ENCODE peak calls at places on chromosomes 2 and 18, in nine cellular contexts. F, U, R, T, X, C, M, J and O are unnamed samples.

GRCh38 chr2:59680863-59681262 is 872.6 kb downstream of the BCL11A start:
- DNase-seq in F (peak), U (no peak), R (no peak), T (no peak), X (no peak), C (no peak), M (no peak), J (no peak), O (no peak)

GRCh38 chr2:125870746-125871145 is 785.2 kb upstream of the GYPC start:
- DNase-seq in F (no peak), U (no peak), R (no peak), T (no peak), X (no peak), C (no peak), M (no peak), J (no peak), O (no peak)

GRCh38 chr2:28608061-28608828 is 112.4 kb downstream of the PLB1 start:
- DNase-seq in F (no peak), U (no peak), R (no peak), T (no peak), X (no peak), C (no peak), M (no peak), J (no peak), O (no peak)

GRCh38 chr2:12506846-12507245 is 209.9 kb upstream of the TRIB2 start:
- DNase-seq in F (peak), U (no peak), R (no peak), T (no peak), X (no peak), C (no peak), M (no peak), J (no peak), O (no peak)

GRCh38 chr18:57943723-57944122 is 100.3 kb upstream of the NEDD4L start:
- DNase-seq in F (peak), U (no peak), R (no peak), T (no peak), X (no peak), C (no peak), M (no peak), J (no peak), O (no peak)

GRCh38 chr18:3984163-3984757 is 470.8 kb downstream of the DLGAP1 start:
- DNase-seq in F (no peak), U (no peak), R (no peak), T (no peak), X (no peak), C (no peak), M (no peak), J (no peak), O (no peak)

GRCh38 chr18:67790527-67790926 is 274.0 kb upstream of the DSEL start:
- DNase-seq in F (no peak), U (no peak), R (no peak), T (no peak), X (no peak), C (no peak), M (no peak), J (no peak), O (no peak)

GRCh38 chr2:53353372-53354111 is 414.1 kb upstream of the CHAC2 start:
- DNase-seq in F (peak), U (no peak), R (no peak), T (peak), X (no peak), C (no peak), M (no peak), J (no peak), O (no peak)

GRCh38 chr18:26436176-26437031 is 111.9 kb downstream of the KCTD1 start:
- DNase-seq in F (peak), U (no peak), R (no peak), T (peak), X (peak), C (no peak), M (no peak), J (no peak), O (no peak)

GRCh38 chr2:239162141-239162821 is 238.5 kb downstream of the HDAC4 start:
- DNase-seq in F (no peak), U (no peak), R (no peak), T (no peak), X (no peak), C (no peak), M (no peak), J (no peak), O (no peak)

GRCh38 chr2:12717988-12718661 is 1.4 kb downstream of the TRIB2 start:
- DNase-seq in F (peak), U (no peak), R (peak), T (no peak), X (peak), C (no peak), M (no peak), J (peak), O (no peak)

GRCh38 chr2:31525876-31526275 is 54.9 kb downstream of the SRD5A2 start:
- DNase-seq in F (no peak), U (no peak), R (no peak), T (no peak), X (no peak), C (no peak), M (no peak), J (no peak), O (no peak)